ENCODE peak calls at places on chromosomes 2 and 18, in nine cellular contexts. One of them, this sample, is unnamed. For H3K4me1, the result is how much of the 10 kb centered on the place peaks cover.

GRCh38 chr2:223725494-223725893 is 111.9 kb downstream of the AP1S3 start:
- DNase-seq in neural progenitor cell: peak
- DNase-seq in PC-3: peak
- DNase-seq in SK-N-SH: peak
- DNase-seq in GM23248: peak
- DNase-seq in hepatocyte: peak
- DNase-seq in GM23338: peak
- DNase-seq in MM.1S: no peak
- DNase-seq in HCT116: peak
- DNase-seq in this sample: no peak

GRCh38 chr18:44729631-44730101 is 49.0 kb downstream of the SETBP1 start:
- DNase-seq in neural progenitor cell: no peak
- DNase-seq in PC-3: no peak
- DNase-seq in SK-N-SH: no peak
- DNase-seq in GM23248: peak
- DNase-seq in hepatocyte: peak
- DNase-seq in GM23338: no peak
- DNase-seq in MM.1S: no peak
- DNase-seq in HCT116: no peak
- DNase-seq in this sample: no peak

GRCh38 chr2:170943596-170943995 is 14.5 kb downstream of the GORASP2 start:
- DNase-seq in neural progenitor cell: no peak
- DNase-seq in PC-3: no peak
- DNase-seq in SK-N-SH: no peak
- DNase-seq in GM23248: no peak
- DNase-seq in hepatocyte: no peak
- DNase-seq in GM23338: no peak
- DNase-seq in MM.1S: no peak
- DNase-seq in HCT116: no peak
- DNase-seq in this sample: no peak

GRCh38 chr2:23788100-23788499 is 138.8 kb downstream of the ATAD2B start:
- DNase-seq in neural progenitor cell: no peak
- DNase-seq in PC-3: peak
- DNase-seq in SK-N-SH: no peak
- DNase-seq in GM23248: no peak
- DNase-seq in hepatocyte: no peak
- DNase-seq in GM23338: no peak
- DNase-seq in MM.1S: no peak
- DNase-seq in HCT116: no peak
- DNase-seq in this sample: peak

GRCh38 chr2:197293252-197294007 is 17.1 kb downstream of the ANKRD44 start:
- DNase-seq in neural progenitor cell: no peak
- DNase-seq in PC-3: no peak
- DNase-seq in SK-N-SH: no peak
- DNase-seq in GM23248: no peak
- DNase-seq in hepatocyte: no peak
- DNase-seq in GM23338: no peak
- DNase-seq in MM.1S: peak
- DNase-seq in HCT116: no peak
- DNase-seq in this sample: peak

GRCh38 chr18:22143347-22144340 is 25.7 kb upstream of the GATA6 start:
- DNase-seq in neural progenitor cell: no peak
- DNase-seq in PC-3: no peak
- DNase-seq in SK-N-SH: no peak
- DNase-seq in GM23248: no peak
- DNase-seq in hepatocyte: no peak
- DNase-seq in GM23338: no peak
- DNase-seq in MM.1S: no peak
- DNase-seq in HCT116: no peak
- DNase-seq in this sample: no peak

GRCh38 chr2:183927367-183928355 is 670.7 kb upstream of the ZNF804A start:
- DNase-seq in neural progenitor cell: no peak
- DNase-seq in PC-3: peak
- DNase-seq in SK-N-SH: no peak
- DNase-seq in GM23248: peak
- DNase-seq in hepatocyte: peak
- DNase-seq in GM23338: no peak
- DNase-seq in MM.1S: no peak
- DNase-seq in HCT116: no peak
- DNase-seq in this sample: no peak

GRCh38 chr2:175414872-175415487 is 233.5 kb upstream of the ATP5MC3 start:
- DNase-seq in neural progenitor cell: peak
- DNase-seq in PC-3: peak
- DNase-seq in SK-N-SH: peak
- DNase-seq in GM23248: peak
- DNase-seq in hepatocyte: peak
- DNase-seq in GM23338: peak
- DNase-seq in MM.1S: peak
- DNase-seq in HCT116: peak
- DNase-seq in this sample: peak

GRCh38 chr2:69216535-69217332 is 170.3 kb downstream of the GFPT1 start:
- DNase-seq in neural progenitor cell: no peak
- DNase-seq in PC-3: no peak
- DNase-seq in SK-N-SH: peak
- DNase-seq in GM23248: peak
- DNase-seq in hepatocyte: no peak
- DNase-seq in GM23338: no peak
- DNase-seq in MM.1S: no peak
- DNase-seq in HCT116: no peak
- DNase-seq in this sample: no peak

GRCh38 chr2:159211447-159212396 is 74.8 kb downstream of the WDSUB1 start:
- DNase-seq in neural progenitor cell: peak
- DNase-seq in PC-3: no peak
- DNase-seq in SK-N-SH: no peak
- DNase-seq in GM23248: no peak
- DNase-seq in hepatocyte: peak
- DNase-seq in GM23338: peak
- DNase-seq in MM.1S: peak
- DNase-seq in HCT116: no peak
- DNase-seq in this sample: no peak

GRCh38 chr2:20471148-20471547 is 24.3 kb downstream of the RHOB start:
- DNase-seq in neural progenitor cell: no peak
- DNase-seq in PC-3: no peak
- DNase-seq in SK-N-SH: no peak
- DNase-seq in GM23248: no peak
- DNase-seq in hepatocyte: no peak
- DNase-seq in GM23338: no peak
- DNase-seq in MM.1S: no peak
- DNase-seq in HCT116: no peak
- DNase-seq in this sample: no peak

GRCh38 chr2:132797551-132797950 is 127.5 kb upstream of the LYPD1 start:
- DNase-seq in neural progenitor cell: no peak
- DNase-seq in PC-3: peak
- DNase-seq in SK-N-SH: no peak
- DNase-seq in GM23248: peak
- DNase-seq in hepatocyte: no peak
- DNase-seq in GM23338: no peak
- DNase-seq in MM.1S: no peak
- DNase-seq in HCT116: no peak
- DNase-seq in this sample: no peak

GRCh38 chr2:221581986-221582385 is 9.9 kb upstream of the EPHA4 start:
- DNase-seq in neural progenitor cell: no peak
- DNase-seq in PC-3: no peak
- DNase-seq in SK-N-SH: no peak
- DNase-seq in GM23248: no peak
- DNase-seq in hepatocyte: no peak
- DNase-seq in GM23338: no peak
- DNase-seq in MM.1S: no peak
- DNase-seq in HCT116: no peak
- DNase-seq in this sample: no peak

GRCh38 chr18:28115149-28115550 is 61.8 kb downstream of the CDH2 start:
- DNase-seq in neural progenitor cell: no peak
- DNase-seq in PC-3: peak
- DNase-seq in SK-N-SH: no peak
- DNase-seq in GM23248: peak
- DNase-seq in hepatocyte: peak
- DNase-seq in GM23338: no peak
- DNase-seq in MM.1S: no peak
- DNase-seq in HCT116: no peak
- DNase-seq in this sample: no peak

GRCh38 chr2:176098366-176099158 is 1.0 kb upstream of the HOXD12 start:
- DNase-seq in neural progenitor cell: no peak
- DNase-seq in PC-3: no peak
- DNase-seq in SK-N-SH: peak
- DNase-seq in GM23248: peak
- DNase-seq in hepatocyte: no peak
- DNase-seq in GM23338: peak
- DNase-seq in MM.1S: no peak
- DNase-seq in HCT116: no peak
- DNase-seq in this sample: no peak

GRCh38 chr2:164151518-164151917 is 415.7 kb upstream of the FIGN start:
- DNase-seq in neural progenitor cell: no peak
- DNase-seq in PC-3: no peak
- DNase-seq in SK-N-SH: no peak
- DNase-seq in GM23248: no peak
- DNase-seq in hepatocyte: no peak
- DNase-seq in GM23338: no peak
- DNase-seq in MM.1S: no peak
- DNase-seq in HCT116: no peak
- DNase-seq in this sample: no peak

GRCh38 chr18:8801263-8801901 is 96.0 kb downstream of the MTCL1 start:
- DNase-seq in neural progenitor cell: no peak
- DNase-seq in PC-3: peak
- DNase-seq in SK-N-SH: no peak
- DNase-seq in GM23248: peak
- DNase-seq in hepatocyte: peak
- DNase-seq in GM23338: no peak
- DNase-seq in MM.1S: no peak
- DNase-seq in HCT116: no peak
- DNase-seq in this sample: no peak

GRCh38 chr18:64791211-64791610 is 642.3 kb upstream of the LINC00305 start:
- DNase-seq in neural progenitor cell: no peak
- DNase-seq in PC-3: no peak
- DNase-seq in SK-N-SH: no peak
- DNase-seq in GM23248: no peak
- DNase-seq in hepatocyte: no peak
- DNase-seq in GM23338: no peak
- DNase-seq in MM.1S: no peak
- DNase-seq in HCT116: no peak
- DNase-seq in this sample: no peak

GRCh38 chr18:35029103-35029502 is 12.1 kb upstream of the MAPRE2 start:
- DNase-seq in neural progenitor cell: no peak
- DNase-seq in PC-3: no peak
- DNase-seq in SK-N-SH: no peak
- DNase-seq in GM23248: peak
- DNase-seq in hepatocyte: no peak
- DNase-seq in GM23338: no peak
- DNase-seq in MM.1S: no peak
- DNase-seq in HCT116: no peak
- DNase-seq in this sample: no peak

GRCh38 chr2:12982149-12982584 is 265.4 kb downstream of the TRIB2 start:
- DNase-seq in neural progenitor cell: no peak
- DNase-seq in PC-3: no peak
- DNase-seq in SK-N-SH: peak
- DNase-seq in GM23248: peak
- DNase-seq in hepatocyte: no peak
- DNase-seq in GM23338: no peak
- DNase-seq in MM.1S: no peak
- DNase-seq in HCT116: no peak
- DNase-seq in this sample: no peak
- TF ChIP-seq EZH2phosphoT487 in neural progenitor cell: no peak
- TF ChIP-seq EZH2phosphoT487 in PC-3: no peak
- TF ChIP-seq EZH2phosphoT487 in SK-N-SH: no peak
- TF ChIP-seq EZH2phosphoT487 in GM23248: peak
- TF ChIP-seq EZH2phosphoT487 in hepatocyte: no peak
- TF ChIP-seq EZH2phosphoT487 in GM23338: no peak
- TF ChIP-seq EZH2phosphoT487 in MM.1S: no peak
- TF ChIP-seq EZH2phosphoT487 in HCT116: no peak
- TF ChIP-seq EZH2phosphoT487 in this sample: no peak

DNA sequence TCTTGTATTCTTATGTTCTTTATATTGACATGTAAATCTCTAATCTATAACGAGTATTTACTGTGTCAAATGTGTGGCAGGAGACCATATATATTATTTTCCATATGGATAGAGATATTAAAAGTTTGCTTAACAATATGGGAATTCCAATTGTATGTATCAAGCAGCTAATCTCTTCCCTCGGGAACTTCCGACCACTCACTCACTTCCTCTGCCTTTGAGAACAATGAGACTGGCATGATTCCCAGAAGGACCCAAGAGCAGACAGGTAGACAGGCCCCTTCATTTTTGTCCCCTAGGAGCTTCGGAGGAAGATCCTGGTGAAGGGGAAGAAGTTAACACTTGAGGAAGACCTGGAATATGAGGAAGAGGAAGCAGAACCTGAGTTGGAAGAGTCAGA is 24.1 kb downstream of the PLCD4 start:
- DNase-seq in neural progenitor cell: no peak
- DNase-seq in PC-3: peak
- DNase-seq in SK-N-SH: no peak
- DNase-seq in GM23248: peak
- DNase-seq in hepatocyte: no peak
- DNase-seq in GM23338: no peak
- DNase-seq in MM.1S: no peak
- DNase-seq in HCT116: peak
- DNase-seq in this sample: no peak
- H3K4me1 ChIP-seq in neural progenitor cell: under half
- H3K4me1 ChIP-seq in PC-3: under half
- H3K4me1 ChIP-seq in SK-N-SH: under half
- H3K4me1 ChIP-seq in GM23248: under half
- H3K4me1 ChIP-seq in hepatocyte: under half
- H3K4me1 ChIP-seq in GM23338: under half
- H3K4me1 ChIP-seq in MM.1S: under half
- H3K4me1 ChIP-seq in HCT116: under half
- H3K4me1 ChIP-seq in this sample: under half

DNA sequence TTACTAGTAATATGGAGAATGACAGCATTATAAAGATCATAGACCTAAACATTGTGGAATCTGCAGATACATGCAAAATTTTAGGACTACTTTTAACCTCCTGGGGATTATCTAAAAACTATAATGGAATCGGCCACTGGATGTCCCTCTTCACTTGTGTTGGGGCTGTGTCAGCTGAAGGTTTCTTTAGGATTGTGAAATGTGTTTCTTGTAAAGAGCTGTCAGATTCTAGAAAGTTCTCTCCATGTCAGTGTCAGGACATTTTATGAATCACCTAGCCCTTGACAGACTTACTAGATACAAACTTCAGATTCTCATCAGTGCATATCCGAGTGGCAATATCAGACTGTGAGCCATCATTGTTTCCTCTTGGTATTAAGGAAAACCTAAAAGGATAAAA is 107.2 kb downstream of the CPS1 start:
- DNase-seq in neural progenitor cell: peak
- DNase-seq in PC-3: peak
- DNase-seq in SK-N-SH: peak
- DNase-seq in GM23248: peak
- DNase-seq in hepatocyte: peak
- DNase-seq in GM23338: peak
- DNase-seq in MM.1S: peak
- DNase-seq in HCT116: no peak
- DNase-seq in this sample: no peak
- TF ChIP-seq EZH2phosphoT487 in neural progenitor cell: no peak
- TF ChIP-seq EZH2phosphoT487 in PC-3: no peak
- TF ChIP-seq EZH2phosphoT487 in SK-N-SH: no peak
- TF ChIP-seq EZH2phosphoT487 in GM23248: no peak
- TF ChIP-seq EZH2phosphoT487 in hepatocyte: no peak
- TF ChIP-seq EZH2phosphoT487 in GM23338: no peak
- TF ChIP-seq EZH2phosphoT487 in MM.1S: no peak
- TF ChIP-seq EZH2phosphoT487 in HCT116: no peak
- TF ChIP-seq EZH2phosphoT487 in this sample: no peak

DNA sequence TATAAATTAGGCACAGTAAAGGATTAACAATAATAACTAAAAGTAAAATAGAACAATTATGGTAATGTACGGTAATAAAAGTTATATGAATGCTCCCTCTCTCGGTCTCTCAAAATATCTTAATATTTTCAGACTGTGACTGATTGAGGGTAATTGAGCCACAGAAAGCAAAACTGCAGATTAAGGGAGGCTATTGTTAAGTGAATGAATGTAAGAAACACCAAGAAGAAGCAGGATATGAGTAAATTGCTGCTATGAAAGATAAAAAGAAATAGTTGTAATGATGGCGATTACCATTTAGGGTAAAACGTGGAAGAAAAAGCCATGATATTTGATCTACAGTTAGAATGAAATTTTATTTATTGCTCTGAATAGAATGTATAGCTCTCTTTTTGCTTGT is 24.1 kb downstream of the GULP1 start:
- DNase-seq in neural progenitor cell: no peak
- DNase-seq in PC-3: no peak
- DNase-seq in SK-N-SH: no peak
- DNase-seq in GM23248: no peak
- DNase-seq in hepatocyte: no peak
- DNase-seq in GM23338: no peak
- DNase-seq in MM.1S: no peak
- DNase-seq in HCT116: no peak
- DNase-seq in this sample: no peak
- H3K4me1 ChIP-seq in neural progenitor cell: under half
- H3K4me1 ChIP-seq in PC-3: under half
- H3K4me1 ChIP-seq in SK-N-SH: under half
- H3K4me1 ChIP-seq in GM23248: under half
- H3K4me1 ChIP-seq in hepatocyte: under half
- H3K4me1 ChIP-seq in GM23338: half or more
- H3K4me1 ChIP-seq in MM.1S: under half
- H3K4me1 ChIP-seq in HCT116: under half
- H3K4me1 ChIP-seq in this sample: under half

This sample was measured in OCI-LY7.